ENCODE peak calls at places on chromosome 16, in ten cellular contexts. S is T-helper 1 cell; U is keratinocyte; H is NCI-H1436; C is sigmoid colon; K is stimulated activated CD8-positive, alpha-beta memory T cell treated with anti-CD3 and anti-CD28 coated beads, Interleukin-4, amount 100 ng/mL, for 4 hours; P is lung; Q is CD4-positive, CD25-positive, alpha-beta regulatory T cell; J is NCI-H187 treated with DMSO at 0.1 percent for 48 hours; D is LHCN-M2. Y is an unnamed sample.

GRCh38 chr16:52271088-52271487 is 275.9 kb downstream of the TOX3 start:
- DNase-seq in J (no peak), H (no peak), U (no peak), K (no peak), D (no peak), C (no peak), P (no peak), Q (no peak), S (no peak), Y (no peak)

GRCh38 chr16:66581246-66581952 is 2.1 kb downstream of the CMTM2 start:
- DNase-seq in J (no peak), P (no peak), K (no peak), C (no peak), S (no peak), D (peak), H (no peak), Q (no peak), U (no peak), Y (no peak)

GRCh38 chr16:35195173-35195863 is 1735.9 kb downstream of the TP53TG3F start:
- DNase-seq in C (no peak), P (no peak), U (no peak), S (no peak), H (no peak), Q (no peak), K (no peak), D (no peak), J (no peak), Y (peak)

GRCh38 chr16:56301391-56301850 is 110.1 kb downstream of the GNAO1 start:
- DNase-seq in H (no peak), P (no peak), D (peak), C (no peak), Q (no peak), K (no peak), U (no peak), J (no peak), S (no peak), Y (no peak)

GRCh38 chr16:12729448-12729847 is 74.2 kb downstream of the CPPED1 start:
- DNase-seq in U (no peak), J (no peak), H (no peak), S (no peak), Q (peak), D (peak), C (no peak), K (no peak), P (no peak), Y (no peak)

GRCh38 chr16:49608801-49609200 is 235.2 kb downstream of the C16orf78 start:
- DNase-seq in Q (no peak), C (peak), D (no peak), S (no peak), P (no peak), K (no peak), H (no peak), U (no peak), J (no peak), Y (peak)

GRCh38 chr16:73213761-73214480 is 166.0 kb upstream of the ZFHX3 start:
- DNase-seq in Q (no peak), U (no peak), P (no peak), K (no peak), C (no peak), J (no peak), D (no peak), H (no peak), S (no peak), Y (no peak)

GRCh38 chr16:11386791-11387546 is 41.7 kb downstream of the RMI2 start:
- DNase-seq in C (no peak), P (no peak), K (no peak), D (no peak), U (no peak), J (no peak), Q (no peak), H (no peak), S (no peak), Y (peak)

GRCh38 chr16:20768121-20768520 is 4.3 kb downstream of the ACSM3 start:
- DNase-seq in K (no peak), P (no peak), C (no peak), D (no peak), S (no peak), J (no peak), Q (no peak), H (no peak), U (no peak), Y (no peak)

GRCh38 chr16:85261657-85262557 is 149.6 kb upstream of the CIBAR2 start:
- DNase-seq in C (no peak), P (no peak), D (no peak), K (no peak), H (no peak), U (no peak), S (no peak), Q (no peak), J (no peak), Y (no peak)

GRCh38 chr16:26826500-26826899 is 240.2 kb upstream of the C16orf82 start:
- DNase-seq in K (no peak), J (no peak), C (no peak), P (no peak), S (no peak), Q (no peak), H (no peak), U (no peak), D (no peak), Y (no peak)

GRCh38 chr16:15757630-15758251 is 99.1 kb downstream of the MYH11 start:
- DNase-seq in Q (peak), J (no peak), K (no peak), D (no peak), H (no peak), U (no peak), S (no peak), P (no peak), C (no peak), Y (no peak)

GRCh38 chr16:86578056-86578455 is 293 bp upstream of the FOXL1 start:
- DNase-seq in S (no peak), P (no peak), Q (no peak), H (no peak), U (no peak), C (no peak), K (no peak), D (no peak), J (no peak), Y (no peak)

GRCh38 chr16:59296002-59296401 is 561.9 kb upstream of the GOT2 start:
- DNase-seq in K (no peak), H (no peak), P (no peak), Q (no peak), D (peak), U (no peak), J (no peak), S (no peak), C (no peak), Y (no peak)

GRCh38 chr16:9151597-9151996 is 60.2 kb downstream of the HAPSTR1 start:
- DNase-seq in P (no peak), H (no peak), Q (no peak), C (no peak), D (peak), J (no peak), U (no peak), K (no peak), S (no peak), Y (no peak)

GRCh38 chr16:49278944-49279725 is 2.5 kb downstream of the CBLN1 start:
- DNase-seq in K (no peak), C (no peak), D (no peak), P (no peak), S (no peak), Q (no peak), U (no peak), J (no peak), H (no peak), Y (no peak)

GRCh38 chr16:81526935-81527334 is 82.3 kb downstream of the CMIP start:
- DNase-seq in P (peak), H (no peak), Q (no peak), D (no peak), K (no peak), U (peak), J (no peak), C (no peak), S (no peak), Y (no peak)

GRCh38 chr16:21033264-21033663 is 117.4 kb downstream of the DNAH3 start:
- DNase-seq in D (no peak), S (no peak), K (no peak), P (no peak), C (no peak), U (no peak), J (no peak), Q (no peak), H (no peak), Y (no peak)

GRCh38 chr16:47734987-47735594 is 274.0 kb downstream of the PHKB start:
- DNase-seq in D (no peak), J (no peak), U (no peak), Q (no peak), P (peak), H (no peak), S (no peak), C (no peak), K (no peak), Y (peak)

GRCh38 chr16:10362077-10362863 is 23.6 kb upstream of the ATF7IP2 start:
- DNase-seq in D (no peak), C (no peak), Q (peak), K (no peak), S (no peak), J (no peak), U (no peak), P (no peak), H (no peak), Y (no peak)

GRCh38 chr16:48173877-48174276 is 18.1 kb upstream of the ABCC12 start:
- DNase-seq in J (no peak), S (no peak), H (no peak), Q (no peak), U (no peak), P (no peak), D (no peak), K (no peak), C (no peak), Y (no peak)

GRCh38 chr16:67108931-67109406 is 772 bp upstream of the PHAF1 start:
- DNase-seq in J (no peak), P (no peak), H (no peak), Q (no peak), U (no peak), S (no peak), K (no peak), C (no peak), D (no peak), Y (no peak)

GRCh38 chr16:66326995-66327513 is 39.4 kb upstream of the CDH5 start:
- DNase-seq in S (no peak), D (no peak), K (no peak), H (peak), U (no peak), P (no peak), C (no peak), J (no peak), Q (no peak), Y (no peak)

GRCh38 chr16:85369741-85370528 is 243.2 kb upstream of the GSE1 start:
- DNase-seq in P (peak), U (no peak), H (peak), Q (peak), K (peak), D (peak), C (peak), S (no peak), J (no peak), Y (peak)

Y was measured in lower leg skin.